ENCODE peak calls at places on chromosomes 12 and 14, in ten cellular contexts. N is nephron progenitor cell, U is NCI-H69, A is activated T-cell treated with anti-CD3 and anti-CD28 coated beads for 1 hour, P is dermis blood vessel endothelial cell, G is T-helper 17 cell, W is IMR-90, Z is WERI-Rb-1, D is AG04450, F is nucleus accumbens. K is an unnamed sample.

GRCh38 chr14:35261774-35262173 is 30.4 kb upstream of the PSMA6 start:
- DNase-seq in N (no peak), U (no peak), A (no peak), P (peak; percentile 49), G (no peak), W (peak; percentile 7), Z (no peak), D (no peak), F (no peak), K (no peak)

GRCh38 chr12:56601503-56601902 is 28.6 kb downstream of the BAZ2A start:
- DNase-seq in N (peak; percentile 21), U (no peak), A (peak; percentile 23), P (peak; percentile 57), G (no peak), W (no peak), Z (peak; percentile 74), D (no peak), F (no peak), K (peak; percentile 24)

GRCh38 chr14:104472073-104472472 is 107.5 kb upstream of the C14orf180 start:
- DNase-seq in N (no peak), U (no peak), A (no peak), P (no peak), G (no peak), W (no peak), Z (no peak), D (no peak), F (no peak), K (no peak)

GRCh38 chr12:33994857-33995808 is 27.2 kb upstream of the ALG10 start:
- DNase-seq in N (no peak), U (no peak), A (no peak), P (peak; percentile 47), G (no peak), W (no peak), Z (no peak), D (no peak), F (no peak), K (no peak)

GRCh38 chr14:66495214-66496098 is 9.3 kb downstream of the CCDC196 start:
- DNase-seq in N (peak; percentile 24), U (peak; percentile 59), A (peak; percentile 6), P (peak; percentile 84), G (no peak), W (peak; percentile 71), Z (peak; percentile 52), D (peak; percentile 27), F (no peak), K (peak; percentile 71)

GRCh38 chr14:100239200-100239839 is 376 bp downstream of the YY1 start:
- DNase-seq in N (peak; percentile 52), U (peak; percentile 56), A (no peak), P (peak; percentile 25), G (peak; percentile 18), W (no peak), Z (no peak), D (no peak), F (no peak), K (no peak)

GRCh38 chr14:65170768-65171251 is 68.5 kb upstream of the MAX start:
- DNase-seq in N (peak; percentile 58), U (peak; percentile 61), A (peak; percentile 14), P (peak; percentile 43), G (peak; percentile 24), W (peak; percentile 81), Z (peak; percentile 76), D (peak; percentile 36), F (no peak), K (peak; percentile 43)

GRCh38 chr12:65015850-65016249 is 105.3 kb downstream of the WIF1 start:
- DNase-seq in N (no peak), U (no peak), A (no peak), P (no peak), G (no peak), W (no peak), Z (no peak), D (no peak), F (no peak), K (no peak)

GRCh38 chr12:52873513-52873831 is 24.7 kb upstream of the KRT78 start:
- DNase-seq in N (no peak), U (peak; percentile 82), A (no peak), P (no peak), G (no peak), W (no peak), Z (no peak), D (no peak), F (no peak), K (no peak)

GRCh38 chr12:42846782-42847181 is 257.2 kb upstream of the PRICKLE1 start:
- DNase-seq in N (no peak), U (no peak), A (no peak), P (no peak), G (no peak), W (peak; percentile 26), Z (no peak), D (no peak), F (no peak), K (no peak)

GRCh38 chr14:74510955-74511354 is 17.4 kb downstream of the ISCA2 start:
- DNase-seq in N (no peak), U (no peak), A (no peak), P (peak; percentile 29), G (no peak), W (peak; percentile 81), Z (no peak), D (no peak), F (no peak), K (no peak)

GRCh38 chr14:104537613-104537988 is 42.0 kb upstream of the C14orf180 start:
- DNase-seq in N (no peak), U (no peak), A (no peak), P (no peak), G (no peak), W (no peak), Z (no peak), D (no peak), F (no peak), K (no peak)

GRCh38 chr14:31864937-31865855 is 211.9 kb upstream of the ARHGAP5 start:
- DNase-seq in N (no peak), U (peak; percentile 15), A (no peak), P (no peak), G (no peak), W (no peak), Z (no peak), D (no peak), F (no peak), K (no peak)

GRCh38 chr12:108773798-108774788 is 42.8 kb upstream of the CORO1C start:
- DNase-seq in N (peak; percentile 52), U (peak; percentile 96), A (no peak), P (peak; percentile 90), G (no peak), W (peak; percentile 68), Z (peak; percentile 17), D (peak; percentile 26), F (peak; percentile 17), K (peak; percentile 55)

GRCh38 chr14:65422093-65422834 is 9.7 kb downstream of the FUT8 start:
- DNase-seq in N (no peak), U (no peak), A (no peak), P (no peak), G (no peak), W (no peak), Z (no peak), D (no peak), F (no peak), K (no peak)

GRCh38 chr14:106622200-106622745 is 1095.9 kb downstream of the TMEM121 start:
- DNase-seq in N (no peak), U (no peak), A (no peak), P (no peak), G (no peak), W (no peak), Z (no peak), D (no peak), F (no peak), K (no peak)

GRCh38 chr12:265096-265495 is 2.5 kb upstream of the SLC6A13 start:
- DNase-seq in N (no peak), U (no peak), A (no peak), P (no peak), G (no peak), W (no peak), Z (no peak), D (no peak), F (no peak), K (no peak)

GRCh38 chr12:89138048-89138852 is 214.1 kb downstream of the DUSP6 start:
- DNase-seq in N (no peak), U (no peak), A (no peak), P (no peak), G (no peak), W (peak; percentile 43), Z (no peak), D (no peak), F (no peak), K (no peak)

GRCh38 chr14:89957791-89958190 is 2.1 kb downstream of the TDP1 start:
- DNase-seq in N (no peak), U (no peak), A (no peak), P (no peak), G (no peak), W (no peak), Z (no peak), D (no peak), F (no peak), K (no peak)